ENCODE peak calls at places on chromosomes 5 and 9, in four cellular contexts. G, T, C and P are unnamed samples.
A peak's percentile ranks its signal among the peaks of the same experiment; 100 is the strongest.

GRCh38 chr5:516338-516925 is 7.8 kb downstream of the SLC9A3 start:
- DNase-seq in T (no peak), C (no peak), G (no peak), P (no peak)

GRCh38 chr5:33313150-33313549 is 127.6 kb upstream of the TARS1 start:
- DNase-seq in G (no peak), C (no peak), T (no peak), P (no peak)

GRCh38 chr5:2756764-2757163 is 5.3 kb upstream of the IRX2 start:
- DNase-seq in T (no peak), G (no peak), C (no peak), P (no peak)

GRCh38 chr5:1222147-1222546 is 3.0 kb upstream of the SLC6A18 start:
- DNase-seq in T (no peak), G (no peak), C (no peak), P (no peak)

GRCh38 chr5:115961413-115962238 is 649 bp upstream of the LVRN start:
- DNase-seq in G (no peak), T (no peak), C (no peak), P (no peak)

GRCh38 chr5:81171769-81172168 is 61.4 kb upstream of the CKMT2 start:
- DNase-seq in C (no peak), T (no peak), G (no peak), P (no peak)

GRCh38 chr5:150516011-150516410 is 8.1 kb downstream of the NDST1 start:
- DNase-seq in G (no peak), C (no peak), T (no peak), P (no peak)

GRCh38 chr5:124755565-124755964 is 9.1 kb upstream of the ZNF608 start:
- DNase-seq in C (peak; percentile 68), T (no peak), G (no peak), P (no peak)

GRCh38 chr5:37966291-37966690 is 126.5 kb upstream of the GDNF start:
- DNase-seq in T (no peak), C (no peak), G (no peak), P (no peak)

GRCh38 chr5:2128696-2129340 is 246.1 kb upstream of the IRX4 start:
- DNase-seq in C (no peak), T (no peak), G (no peak), P (no peak)

GRCh38 chr9:128276574-128277270 is 646 bp downstream of the SWI5 start:
- DNase-seq in G (no peak), T (no peak), C (peak; percentile 67), P (no peak)

GRCh38 chr9:8599937-8600336 is 800.4 kb upstream of the DMAC1 start:
- DNase-seq in G (no peak), T (no peak), C (no peak), P (no peak)

GRCh38 chr9:35341585-35341984 is 148.3 kb upstream of the RUSC2 start:
- DNase-seq in T (no peak), G (no peak), C (no peak), P (no peak)

GRCh38 chr9:127183814-127184582 is 61.6 kb upstream of the ANGPTL2 start:
- DNase-seq in G (no peak), C (no peak), T (no peak), P (no peak)

GRCh38 chr5:122076669-122077450 is 1.2 kb downstream of the LOX start:
- DNase-seq in G (peak; percentile 11), T (no peak), C (no peak), P (no peak)

GRCh38 chr5:134543820-134544692 is 18.6 kb downstream of the JADE2 start:
- DNase-seq in T (peak; percentile 22), C (no peak), G (peak; percentile 18), P (no peak)

GRCh38 chr5:180596668-180597231 is 5.5 kb upstream of the SCGB3A1 start:
- DNase-seq in C (no peak), G (no peak), T (no peak), P (no peak)